ENCODE peak calls at places on chromosomes 13 and 19, in nine cellular contexts. M is lung, Z is fibroblast of pulmonary artery, Q is H7, U is mammary epithelial cell, S is GM23248, K is fibroblast of lung, T is cardiac muscle cell, C is cardiac fibroblast. L is an unnamed sample.

GRCh38 chr13:66520511-66521390 is 709.4 kb downstream of the PCDH9 start:
- DNase-seq in M (no peak), Z (no peak), Q (no peak), U (no peak), S (no peak), K (peak; percentile 66), T (no peak), C (peak; percentile 4), L (peak; percentile 46)

GRCh38 chr19:15173746-15174404 is 26.9 kb downstream of the NOTCH3 start:
- DNase-seq in M (no peak), Z (no peak), Q (peak; percentile 55), U (peak; percentile 38), S (peak; percentile 21), K (no peak), T (peak; percentile 21), C (no peak), L (no peak)

GRCh38 chr19:5260381-5260967 is 80.1 kb downstream of the PTPRS start:
- DNase-seq in M (no peak), Z (no peak), Q (no peak), U (no peak), S (no peak), K (no peak), T (no peak), C (no peak), L (no peak)

GRCh38 chr13:28047784-28048388 is 52.5 kb downstream of the FLT3 start:
- DNase-seq in M (no peak), Z (no peak), Q (no peak), U (peak; percentile 34), S (peak; percentile 65), K (peak; percentile 9), T (no peak), C (no peak), L (no peak)

GRCh38 chr13:41696163-41697003 is 239.0 kb downstream of the RGCC start:
- DNase-seq in M (no peak), Z (peak; percentile 76), Q (peak; percentile 2), U (peak; percentile 88), S (peak; percentile 85), K (peak; percentile 99), T (peak; percentile 68), C (peak; percentile 59), L (peak; percentile 53)

GRCh38 chr13:111903143-111903542 is 163.8 kb upstream of the SOX1 start:
- DNase-seq in M (no peak), Z (no peak), Q (no peak), U (no peak), S (no peak), K (no peak), T (no peak), C (no peak), L (no peak)

GRCh38 chr19:2569596-2570465 is 93.9 kb downstream of the GADD45B start:
- DNase-seq in M (no peak), Z (no peak), Q (no peak), U (no peak), S (no peak), K (no peak), T (no peak), C (no peak), L (no peak)

GRCh38 chr19:46299004-46299509 is 2.2 kb downstream of the HIF3A start:
- DNase-seq in M (peak; percentile 96), Z (peak; percentile 97), Q (peak; percentile 71), U (peak; percentile 71), S (peak; percentile 88), K (peak; percentile 66), T (peak; percentile 97), C (peak; percentile 98), L (peak; percentile 42)

GRCh38 chr19:6417713-6418561 is 6.7 kb downstream of the KHSRP start:
- DNase-seq in M (no peak), Z (peak; percentile 28), Q (peak; percentile 90), U (no peak), S (peak; percentile 38), K (peak; percentile 13), T (peak; percentile 37), C (peak; percentile 46), L (no peak)

GRCh38 chr19:39212377-39212742 is 8.3 kb upstream of the SYCN start:
- DNase-seq in M (peak; percentile 40), Z (peak; percentile 21), Q (peak; percentile 81), U (no peak), S (peak; percentile 24), K (no peak), T (peak; percentile 18), C (no peak), L (peak; percentile 61)

GRCh38 chr19:40717325-40717879 is 490 bp downstream of the ITPKC start:
- DNase-seq in M (no peak), Z (peak; percentile 39), Q (no peak), U (no peak), S (no peak), K (peak; percentile 12), T (no peak), C (no peak), L (no peak)

GRCh38 chr13:21075303-21076264 is 14.2 kb upstream of the LATS2 start:
- DNase-seq in M (no peak), Z (no peak), Q (peak; percentile 84), U (no peak), S (peak; percentile 48), K (peak; percentile 42), T (peak; percentile 49), C (peak; percentile 41), L (peak; percentile 75)

GRCh38 chr19:38304352-38304865 is 358 bp downstream of the C19orf33 start:
- DNase-seq in M (no peak), Z (no peak), Q (peak; percentile 77), U (no peak), S (no peak), K (no peak), T (no peak), C (no peak), L (no peak)

GRCh38 chr19:13894552-13894951 is 11.4 kb downstream of the BRME1 start:
- DNase-seq in M (no peak), Z (no peak), Q (no peak), U (no peak), S (no peak), K (no peak), T (no peak), C (no peak), L (no peak)

DNA sequence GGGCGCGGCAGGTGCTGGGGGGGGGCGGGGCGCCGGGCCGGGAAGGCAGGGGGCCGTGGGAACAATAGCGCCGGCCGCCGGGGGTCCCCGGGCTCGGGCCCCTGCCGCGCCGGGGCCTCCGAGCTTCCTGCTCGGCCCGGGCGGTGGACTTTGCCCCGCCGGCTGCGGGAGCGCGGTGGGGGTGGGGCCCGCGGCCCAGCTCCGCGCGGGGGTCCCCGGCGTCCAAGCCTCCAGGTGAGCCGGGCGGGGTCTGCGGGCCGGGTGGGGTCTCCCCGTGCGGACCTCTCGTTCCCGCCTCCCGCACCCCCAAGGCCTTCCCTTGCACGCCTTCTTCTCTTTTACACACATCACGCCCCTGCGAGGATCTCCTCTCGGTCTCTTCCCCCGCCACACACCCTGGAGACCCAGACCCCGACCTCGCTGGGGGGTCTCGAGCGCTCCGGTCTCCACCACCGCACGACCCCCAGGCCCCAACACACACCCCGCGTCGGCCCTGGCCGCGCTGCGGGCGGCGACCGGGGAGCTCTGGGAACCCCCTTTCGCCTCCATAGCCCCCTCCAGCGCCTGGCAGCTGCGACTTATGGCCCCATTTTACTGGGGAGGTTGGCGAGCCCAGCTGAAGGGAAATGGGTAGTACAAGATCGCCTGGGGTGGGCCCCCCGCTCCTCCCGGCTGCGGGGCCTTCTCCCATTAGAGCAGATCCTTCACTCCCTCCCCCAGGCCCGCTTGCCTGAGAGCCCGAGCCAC is 701 bp downstream of the CAMSAP3 start:
- DNase-seq in M (no peak), Z (no peak), Q (peak; percentile 82), U (no peak), S (no peak), K (no peak), T (no peak), C (no peak), L (no peak)
- H3K4me3 ChIP-seq in M (peak overlapping the region; percentile 32), Z (no peak overlapping the region), Q (peak overlapping the region; percentile 58), U (peak overlapping the region; percentile 64), S (no peak overlapping the region), K (no peak overlapping the region), T (peak overlapping the region; percentile 72), C (no peak overlapping the region), L (peak overlapping the region; percentile 44)

GRCh38 chr19:56838930-56839664 is 1.4 kb downstream of the PEG3 start:
- DNase-seq in M (peak; percentile 88), Z (peak; percentile 77), Q (no peak), U (peak; percentile 32), S (peak; percentile 84), K (peak; percentile 22), T (peak; percentile 97), C (peak; percentile 96), L (no peak)

GRCh38 chr19:56841194-56841546 is 644 bp upstream of the PEG3 start:
- DNase-seq in M (no peak), Z (no peak), Q (no peak), U (no peak), S (no peak), K (no peak), T (no peak), C (no peak), L (no peak)

GRCh38 chr19:56838680-56838929 is 1.9 kb downstream of the PEG3 start:
- DNase-seq in M (no peak), Z (no peak), Q (no peak), U (no peak), S (no peak), K (no peak), T (no peak), C (no peak), L (no peak)

GRCh38 chr19:56840452-56841193 is at the start of the genes PEG3 and ZIM2:
- DNase-seq in M (no peak), Z (peak; percentile 1), Q (peak; percentile 23), U (no peak), S (peak; percentile 35), K (no peak), T (peak; percentile 44), C (peak; percentile 20), L (no peak)

GRCh38 chr19:56839665-56840451 is 668 bp downstream of the PEG3 start:
- DNase-seq in M (peak; percentile 86), Z (peak; percentile 70), Q (peak; percentile 23), U (no peak), S (no peak), K (peak; percentile 18), T (peak; percentile 96), C (peak; percentile 94), L (no peak)
- H3K4me3 ChIP-seq in M (no peak overlapping the region), Z (no peak overlapping the region), Q (no peak overlapping the region), U (no peak overlapping the region), S (peak overlapping the region; percentile 62), K (peak overlapping the region; percentile 32), T (no peak overlapping the region), C (no peak overlapping the region), L (no peak overlapping the region)

DNA sequence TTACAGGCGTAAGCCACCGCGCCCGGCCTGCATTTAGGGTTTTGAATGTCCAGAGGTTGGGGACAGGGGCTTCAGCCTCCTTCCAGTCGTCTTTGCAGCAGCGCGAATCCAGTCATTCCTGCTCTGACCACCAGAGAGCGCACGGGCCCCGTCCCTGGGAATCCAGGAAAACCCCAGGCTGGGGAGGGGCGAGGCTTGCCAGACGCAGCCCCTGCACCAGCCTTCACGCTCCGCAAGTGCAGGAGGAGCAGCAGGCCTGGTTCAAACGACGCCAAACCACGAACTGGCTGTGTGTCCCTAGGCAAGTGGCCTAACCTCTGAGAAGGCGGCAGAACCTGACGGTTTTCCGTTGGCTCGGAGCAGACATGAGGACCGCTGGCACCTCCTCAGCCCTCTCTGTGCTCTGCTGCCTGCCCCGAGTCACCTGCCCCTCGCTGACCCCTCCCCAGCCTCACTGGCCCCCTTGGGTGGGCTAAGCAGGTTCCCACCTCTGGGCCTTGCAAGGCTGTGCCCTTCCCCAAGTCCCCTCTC is 2.0 kb upstream of the RNF126 start:
- DNase-seq in M (peak; percentile 85), Z (peak; percentile 79), Q (peak; percentile 99), U (peak; percentile 48), S (peak; percentile 79), K (peak; percentile 67), T (peak; percentile 85), C (peak; percentile 83), L (peak; percentile 82)
- H3K4me3 ChIP-seq in M (peak overlapping the region; percentile 15), Z (no peak overlapping the region), Q (no peak overlapping the region), U (peak overlapping the region; percentile 5), S (peak overlapping the region; percentile 55), K (no peak overlapping the region), T (no peak overlapping the region), C (peak overlapping the region; percentile 32), L (no peak overlapping the region)

GRCh38 chr13:99987180-99988047 is 5.8 kb downstream of the ZIC2 start:
- DNase-seq in M (no peak), Z (no peak), Q (peak; percentile 69), U (no peak), S (no peak), K (no peak), T (no peak), C (no peak), L (no peak)
- H3K4me3 ChIP-seq in M (no peak overlapping the region), Z (no peak overlapping the region), Q (peak overlapping the region; percentile 6), U (no peak overlapping the region), S (no peak overlapping the region), K (no peak overlapping the region), T (no peak overlapping the region), C (no peak overlapping the region), L (no peak overlapping the region)